ENCODE peak calls at places on chromosomes 6 and 20, in four cellular contexts. A is SK-N-SH, X is H1, L is HepG2. F is an unnamed sample.

GRCh38 chr6:108746411-108746810 is 101.8 kb upstream of the ARMC2 start:
- DNase-seq in A (no peak), X (no peak), L (no peak), F (no peak)

GRCh38 chr6:134795696-134796095 is 154.2 kb downstream of the ALDH8A1 start:
- DNase-seq in A (no peak), X (no peak), L (no peak), F (no peak)

GRCh38 chr20:5592165-5592564 is 158.0 kb upstream of the SHLD1 start:
- DNase-seq in A (no peak), X (no peak), L (no peak), F (no peak)

GRCh38 chr6:43807228-43808061 is 37.4 kb downstream of the VEGFA start:
- DNase-seq in A (peak), X (no peak), L (peak), F (peak)

GRCh38 chr6:1971612-1972011 is 273.8 kb downstream of the GMDS start:
- DNase-seq in A (no peak), X (no peak), L (peak), F (no peak)

GRCh38 chr6:50264995-50265571 is 215.4 kb upstream of the DEFB112 start:
- DNase-seq in A (peak), X (no peak), L (peak), F (no peak)

GRCh38 chr6:166366921-166367320 is 15.8 kb downstream of the MPC1 start:
- DNase-seq in A (no peak), X (no peak), L (no peak), F (no peak)

GRCh38 chr20:63369024-63369530 is 7.9 kb upstream of the CHRNA4 start:
- DNase-seq in A (no peak), X (no peak), L (no peak), F (no peak)

GRCh38 chr20:44734938-44735337 is 10.7 kb upstream of the KCNK15 start:
- DNase-seq in A (no peak), X (no peak), L (no peak), F (no peak)

GRCh38 chr6:146041282-146041681 is 12.4 kb downstream of the GRM1 start:
- DNase-seq in A (no peak), X (peak), L (peak), F (peak)

GRCh38 chr6:111631930-111632460 is 26.3 kb upstream of the TRAF3IP2 start:
- DNase-seq in A (no peak), X (no peak), L (no peak), F (no peak)

GRCh38 chr20:41531876-41532275 is 86.3 kb downstream of the CHD6 start:
- DNase-seq in A (no peak), X (no peak), L (no peak), F (no peak)

GRCh38 chr20:20477444-20478041 is 109.6 kb downstream of the INSM1 start:
- DNase-seq in A (no peak), X (no peak), L (no peak), F (no peak)

GRCh38 chr20:39326050-39326449 is 363.9 kb downstream of the DHX35 start:
- DNase-seq in A (no peak), X (no peak), L (no peak), F (no peak)

GRCh38 chr6:11233936-11234573 is 1.6 kb upstream of the NEDD9 start:
- DNase-seq in A (no peak), X (no peak), L (no peak), F (no peak)

GRCh38 chr6:142537612-142538478 is 236.0 kb downstream of the ADGRG6 start:
- DNase-seq in A (no peak), X (peak), L (peak), F (no peak)

GRCh38 chr6:127118505-127119360 is at the start of gene RSPO3:
- DNase-seq in A (peak), X (no peak), L (no peak), F (peak)

GRCh38 chr20:53899351-53900167 is 170.8 kb downstream of the BCAS1 start:
- DNase-seq in A (peak), X (no peak), L (no peak), F (peak)

GRCh38 chr6:162229093-162229492 is 498.5 kb downstream of the PRKN start:
- DNase-seq in A (no peak), X (no peak), L (no peak), F (no peak)

GRCh38 chr6:30883743-30884520 is at the start of gene DDR1:
- DNase-seq in A (peak), X (no peak), L (peak), F (peak)

GRCh38 chr6:41887355-41887754 is 7.8 kb downstream of the USP49 start:
- DNase-seq in A (no peak), X (no peak), L (no peak), F (no peak)

GRCh38 chr6:168210239-168211107 is 109.1 kb downstream of the DACT2 start:
- DNase-seq in A (no peak), X (no peak), L (no peak), F (no peak)

GRCh38 chr6:18317850-18318249 is 53.5 kb upstream of the DEK start:
- DNase-seq in A (no peak), X (no peak), L (no peak), F (no peak)

GRCh38 chr6:109701201-109701600 is 10.1 kb downstream of the FIG4 start:
- DNase-seq in A (no peak), X (no peak), L (no peak), F (peak)

GRCh38 chr20:9498322-9498721 is 16.1 kb upstream of the LAMP5 start:
- DNase-seq in A (no peak), X (no peak), L (no peak), F (no peak)

GRCh38 chr6:155154158-155154830 is 109.5 kb upstream of the CLDN20 start:
- DNase-seq in A (peak), X (no peak), L (peak), F (peak)

GRCh38 chr6:56744528-56744927 is 101.8 kb upstream of the DST start:
- DNase-seq in A (no peak), X (no peak), L (no peak), F (no peak)

GRCh38 chr6:155275808-155276480 is 12.1 kb downstream of the CLDN20 start:
- DNase-seq in A (peak), X (no peak), L (no peak), F (no peak)

GRCh38 chr20:9250511-9250910 is 181.6 kb downstream of the PLCB4 start:
- DNase-seq in A (no peak), X (no peak), L (no peak), F (no peak)

GRCh38 chr6:65728879-65729479 is 22.0 kb upstream of the EYS start:
- DNase-seq in A (no peak), X (no peak), L (no peak), F (no peak)

GRCh38 chr6:165841153-165841558 is 178.1 kb upstream of the PDE10A start:
- DNase-seq in A (no peak), X (no peak), L (no peak), F (no peak)

GRCh38 chr6:106517699-106518098 is 111.6 kb downstream of the RTN4IP1 start:
- DNase-seq in A (no peak), X (no peak), L (no peak), F (no peak)

GRCh38 chr6:52635049-52635577 is 35.8 kb upstream of the TMEM14A start:
- DNase-seq in A (no peak), X (no peak), L (no peak), F (no peak)

GRCh38 chr6:13470240-13471140 is 16.9 kb downstream of the GFOD1 start:
- DNase-seq in A (peak), X (no peak), L (no peak), F (no peak)

GRCh38 chr6:149455028-149455732 is 29.6 kb downstream of the ZC3H12D start:
- DNase-seq in A (no peak), X (no peak), L (no peak), F (no peak)

GRCh38 chr6:125953502-125953875 is 3.1 kb upstream of the HINT3 start:
- DNase-seq in A (no peak), X (no peak), L (peak), F (no peak)

GRCh38 chr20:50085481-50086365 is 27.2 kb downstream of the UBE2V1 start:
- DNase-seq in A (peak), X (no peak), L (peak), F (peak)
- TF ChIP-seq POLR2AphosphoS5 in A (no peak), X (no peak), L (no peak), F (no peak)

GRCh38 chr20:51665543-51666118 is 102.6 kb downstream of the ATP9A start:
- DNase-seq in A (no peak), X (no peak), L (no peak), F (no peak)

GRCh38 chr20:51666126-51666525 is 102.1 kb downstream of the ATP9A start:
- DNase-seq in A (no peak), X (no peak), L (no peak), F (no peak)

GRCh38 chr20:51660741-51661608 is 107.2 kb downstream of the ATP9A start:
- DNase-seq in A (peak), X (no peak), L (no peak), F (no peak)

GRCh38 chr20:51659491-51660050 is 108.6 kb downstream of the ATP9A start:
- DNase-seq in A (no peak), X (no peak), L (no peak), F (no peak)

DNA sequence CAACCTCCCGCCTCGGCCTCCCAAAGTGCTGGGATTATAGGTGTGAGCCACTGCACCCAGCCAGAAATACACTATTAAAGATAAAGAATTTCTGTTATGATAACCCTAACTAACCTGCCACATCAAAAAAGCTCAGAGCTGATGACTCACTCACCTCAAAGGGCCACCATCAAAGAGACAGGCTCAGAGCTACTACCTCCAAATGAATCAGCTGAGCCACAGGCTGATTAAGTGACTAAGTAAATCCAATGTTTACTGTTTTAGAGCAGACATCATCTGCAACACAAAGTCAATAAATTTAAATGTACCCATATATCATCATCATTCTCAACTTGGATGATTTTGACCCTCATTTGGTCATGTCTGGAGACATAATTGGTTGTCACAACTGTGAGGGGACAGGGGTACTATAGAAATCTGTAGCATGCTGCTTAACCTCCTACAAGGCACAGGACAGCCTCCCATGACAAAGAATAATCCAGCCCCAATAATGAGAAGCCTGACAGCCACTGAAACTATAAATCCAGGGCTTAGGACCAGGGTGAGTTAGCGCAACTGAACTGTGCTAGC is 106.5 kb downstream of the ATP9A start:
- DNase-seq in A (no peak), X (no peak), L (peak), F (no peak)
- TF ChIP-seq GABPA in A (no peak), X (no peak), L (no peak), F (no peak)

DNA sequence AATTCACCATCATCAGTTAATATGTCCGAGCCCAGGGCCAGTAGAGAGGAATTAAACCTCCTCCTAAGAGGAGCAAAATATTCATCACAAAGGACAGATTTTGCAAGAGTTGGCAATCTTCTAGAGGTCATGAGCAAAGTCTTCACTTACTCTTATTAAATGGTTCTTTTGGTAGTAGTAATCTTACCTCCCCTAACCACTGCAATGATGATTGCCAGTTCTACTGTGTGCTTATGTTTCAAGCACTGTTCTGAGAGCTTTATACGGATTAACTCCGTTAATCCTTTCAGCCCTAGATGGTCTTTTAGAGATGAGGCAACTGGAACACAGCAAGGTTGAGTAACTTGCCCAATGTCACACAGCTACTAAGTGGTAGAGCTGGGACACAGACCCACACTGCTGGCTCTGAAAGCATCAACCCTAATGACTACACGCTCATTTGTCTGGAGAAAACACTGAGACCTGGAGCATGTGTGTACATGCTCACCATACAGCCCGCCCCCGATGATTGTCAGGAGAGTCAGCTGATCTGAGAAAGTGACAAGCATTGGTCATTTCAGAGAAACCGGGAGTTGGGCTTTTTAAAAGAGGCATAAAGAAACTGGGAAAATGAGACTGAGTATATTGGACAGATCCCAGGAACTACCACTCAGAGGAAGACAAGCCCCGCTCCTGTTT is 276.0 kb downstream of the NRN1 start:
- DNase-seq in A (no peak), X (no peak), L (no peak), F (no peak)
- TF ChIP-seq POLR2AphosphoS5 in A (no peak), X (no peak), L (no peak), F (no peak)

GRCh38 chr20:57622579-57623381 is 2.6 kb upstream of the ZBP1 start:
- DNase-seq in A (peak), X (peak), L (peak), F (peak)
- TF ChIP-seq GABPA in A (no peak), X (no peak), L (no peak), F (no peak)

GRCh38 chr20:57188056-57188455 is 78.4 kb downstream of the BMP7 start:
- DNase-seq in A (no peak), X (no peak), L (no peak), F (no peak)
- TF ChIP-seq POLR2AphosphoS5 in A (no peak), X (no peak), L (no peak), F (no peak)

GRCh38 chr20:49455691-49456090 is 26.8 kb downstream of the KCNB1 start:
- DNase-seq in A (no peak), X (no peak), L (no peak), F (no peak)

GRCh38 chr20:49448917-49449316 is 33.6 kb downstream of the KCNB1 start:
- DNase-seq in A (no peak), X (no peak), L (no peak), F (no peak)

GRCh38 chr20:49450281-49450707 is 32.2 kb downstream of the KCNB1 start:
- DNase-seq in A (peak), X (no peak), L (no peak), F (no peak)

GRCh38 chr20:49447946-49448809 is 34.3 kb downstream of the KCNB1 start:
- DNase-seq in A (no peak), X (no peak), L (no peak), F (no peak)

GRCh38 chr20:49452011-49452482 is 30.4 kb downstream of the KCNB1 start:
- DNase-seq in A (no peak), X (no peak), L (no peak), F (no peak)
- TF ChIP-seq GABPA in A (no peak), X (no peak), L (no peak), F (no peak)

GRCh38 chr6:118387921-118388701 is 160.0 kb upstream of the PLN start:
- DNase-seq in A (no peak), X (no peak), L (no peak), F (no peak)
- TF ChIP-seq POLR2AphosphoS5 in A (peak), X (no peak), L (no peak), F (no peak)

GRCh38 chr6:33779895-33780294 is 9.0 kb downstream of the LEMD2 start:
- DNase-seq in A (no peak), X (no peak), L (no peak), F (no peak)

GRCh38 chr6:33779305-33779704 is 9.6 kb downstream of the LEMD2 start:
- DNase-seq in A (peak), X (no peak), L (no peak), F (no peak)

GRCh38 chr6:33783781-33784520 is 5.0 kb downstream of the LEMD2 start:
- DNase-seq in A (no peak), X (no peak), L (no peak), F (no peak)

GRCh38 chr6:33782561-33782960 is 6.4 kb downstream of the LEMD2 start:
- DNase-seq in A (no peak), X (no peak), L (no peak), F (no peak)

GRCh38 chr6:33781105-33781975 is 7.6 kb downstream of the LEMD2 start:
- DNase-seq in A (no peak), X (peak), L (no peak), F (no peak)
- TF ChIP-seq GABPA in A (no peak), X (no peak), L (no peak), F (no peak)

F was measured in HL-60.